ENCODE peak calls at places on chromosomes 7 and 10, in four cellular contexts. M, C, U and R are unnamed samples. For H3K4me1, the result is how much of the 10 kb centered on the place peaks cover.

GRCh38 chr7:37848297-37848696 is at the start of gene NME8:
- DNase-seq in M (no peak), C (no peak), U (no peak), R (no peak)

GRCh38 chr10:101121661-101122045 is 9.4 kb upstream of the TLX1 start:
- DNase-seq in M (no peak), C (no peak), U (no peak), R (no peak)

GRCh38 chr10:85362401-85362800 is 1004.2 kb downstream of the GRID1 start:
- DNase-seq in M (no peak), C (no peak), U (no peak), R (no peak)

GRCh38 chr10:73999703-74000102 is 1.8 kb downstream of the VCL start:
- DNase-seq in M (no peak), C (no peak), U (no peak), R (no peak)

GRCh38 chr10:43311794-43312193 is 44.9 kb upstream of the RASGEF1A start:
- DNase-seq in M (no peak), C (no peak), U (no peak), R (no peak)

GRCh38 chr10:61941202-61941651 is 39.7 kb downstream of the ARID5B start:
- DNase-seq in M (peak), C (no peak), U (no peak), R (no peak)

GRCh38 chr7:2950578-2950977 is 93.1 kb downstream of the CARD11 start:
- DNase-seq in M (no peak), C (no peak), U (no peak), R (no peak)

GRCh38 chr10:12500406-12501303 is 151.3 kb downstream of the CAMK1D start:
- DNase-seq in M (no peak), C (peak), U (no peak), R (no peak)

GRCh38 chr10:36608866-36609265 is 516.5 kb upstream of the ANKRD30A start:
- DNase-seq in M (peak), C (no peak), U (no peak), R (no peak)

GRCh38 chr7:107666804-107667203 is 6.2 kb downstream of the SLC26A4 start:
- DNase-seq in M (no peak), C (no peak), U (no peak), R (no peak)

GRCh38 chr7:95342029-95342428 is 17.7 kb upstream of the PON1 start:
- DNase-seq in M (no peak), C (no peak), U (no peak), R (no peak)

GRCh38 chr10:85145966-85146365 is 817.6 kb downstream of the CCSER2 start:
- DNase-seq in M (no peak), C (no peak), U (no peak), R (no peak)

GRCh38 chr7:40015790-40016296 is 65.8 kb downstream of the CDK13 start:
- DNase-seq in M (peak), C (peak), U (peak), R (no peak)

GRCh38 chr7:116802784-116803183 is 59.6 kb upstream of the CAPZA2 start:
- DNase-seq in M (peak), C (peak), U (peak), R (no peak)

GRCh38 chr10:69334258-69335062 is 56.2 kb downstream of the HK1 start:
- DNase-seq in M (no peak), C (no peak), U (no peak), R (no peak)

GRCh38 chr7:2629740-2630681 is 1.8 kb upstream of the TTYH3 start:
- DNase-seq in M (no peak), C (no peak), U (no peak), R (no peak)

GRCh38 chr10:1199345-1199673 is 143.1 kb downstream of the WDR37 start:
- DNase-seq in M (no peak), C (no peak), U (no peak), R (no peak)

GRCh38 chr10:71090801-71091200 is 121.6 kb upstream of the UNC5B start:
- DNase-seq in M (no peak), C (peak), U (no peak), R (no peak)

GRCh38 chr7:41724996-41725395 is 22.1 kb upstream of the INHBA start:
- DNase-seq in M (no peak), C (no peak), U (no peak), R (no peak)

GRCh38 chr10:23994459-23995046 is 214.4 kb upstream of the KIAA1217 start:
- DNase-seq in M (peak), C (peak), U (peak), R (no peak)

GRCh38 chr10:6048281-6049030 is 13.7 kb downstream of the IL2RA start:
- DNase-seq in M (no peak), C (no peak), U (no peak), R (peak)

GRCh38 chr10:33612551-33612950 is 278.1 kb upstream of the NRP1 start:
- DNase-seq in M (peak), C (no peak), U (no peak), R (no peak)

GRCh38 chr7:47383064-47383463 is 198.8 kb downstream of the TNS3 start:
- DNase-seq in M (peak), C (no peak), U (no peak), R (no peak)

GRCh38 chr10:35217458-35217857 is 90.8 kb downstream of the CREM start:
- DNase-seq in M (peak), C (no peak), U (no peak), R (no peak)

GRCh38 chr10:93873427-93874115 is 20.2 kb upstream of the SLC35G1 start:
- DNase-seq in M (peak), C (no peak), U (no peak), R (no peak)

GRCh38 chr7:36372156-36372555 is 17.5 kb upstream of the ANLN start:
- DNase-seq in M (no peak), C (no peak), U (no peak), R (no peak)

GRCh38 chr10:114084225-114084624 is 40.6 kb downstream of the ADRB1 start:
- DNase-seq in M (no peak), C (no peak), U (no peak), R (no peak)

GRCh38 chr10:47196691-47197090 is 103.3 kb upstream of the GDF10 start:
- DNase-seq in M (no peak), C (no peak), U (no peak), R (no peak)

GRCh38 chr7:116354171-116354545 is 143.8 kb downstream of the TES start:
- DNase-seq in M (peak), C (peak), U (peak), R (no peak)

GRCh38 chr7:26653430-26653911 is 210.9 kb downstream of the SKAP2 start:
- DNase-seq in M (no peak), C (peak), U (peak), R (no peak)

GRCh38 chr7:47887016-47887640 is 61.1 kb downstream of the PKD1L1 start:
- DNase-seq in M (no peak), C (peak), U (no peak), R (no peak)

GRCh38 chr10:88092975-88093374 is 229.6 kb downstream of the PTEN start:
- DNase-seq in M (no peak), C (peak), U (no peak), R (peak)

DNA sequence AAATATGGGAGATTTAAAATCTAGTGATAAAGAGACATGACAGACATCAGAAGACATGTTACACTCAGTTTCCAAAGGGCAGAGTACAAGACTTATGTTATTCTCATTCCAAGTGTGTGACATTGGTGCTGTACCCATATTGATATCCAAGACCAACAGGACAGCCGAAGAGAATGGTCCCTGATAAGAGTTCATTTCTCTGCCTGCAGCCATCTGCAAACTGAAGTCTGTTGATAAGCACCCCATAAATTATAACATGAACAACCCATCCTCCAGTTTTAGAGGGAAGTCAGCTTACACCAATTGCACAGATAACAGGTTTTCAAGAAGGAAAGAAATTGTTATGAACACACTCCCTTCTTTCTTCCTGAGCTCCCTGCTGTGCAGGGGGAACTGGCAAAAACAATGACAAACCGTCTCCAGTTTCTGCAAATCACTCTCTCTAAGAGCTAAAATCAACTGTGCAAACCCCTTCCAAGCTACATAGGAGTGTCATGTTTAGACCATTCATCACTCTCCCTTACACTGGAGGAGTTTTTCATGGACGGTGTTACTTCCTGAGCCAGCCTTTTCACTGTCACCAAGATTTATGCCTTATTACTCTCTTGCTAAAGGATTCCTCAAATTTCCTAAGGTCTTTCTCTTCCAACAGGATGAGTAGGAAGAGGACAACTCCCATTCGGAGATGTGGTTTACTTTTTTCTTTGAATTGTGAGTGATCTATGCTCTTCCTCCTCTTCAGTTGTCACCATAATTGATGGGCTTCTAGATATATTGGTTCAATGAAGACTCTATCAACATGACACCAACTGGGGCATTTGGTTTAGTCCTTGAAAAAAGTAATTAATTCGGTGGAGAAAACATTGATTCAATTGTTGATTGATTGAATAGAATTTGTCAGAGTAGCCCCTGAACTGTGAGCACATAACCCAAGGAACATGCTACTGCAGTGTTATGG is 80.3 kb upstream of the FAM171A1 start:
- DNase-seq in M (no peak), C (no peak), U (no peak), R (no peak)
- H3K4me1 ChIP-seq in M (under half), C (under half), U (under half), R (under half)

GRCh38 chr7:29109815-29110385 is 36.4 kb downstream of the CPVL start:
- DNase-seq in M (no peak), C (no peak), U (no peak), R (no peak)
- H3K4me1 ChIP-seq in M (under half), C (under half), U (under half), R (under half)

GRCh38 chr7:879093-879492 is 2.7 kb downstream of the GET4 start:
- DNase-seq in M (no peak), C (no peak), U (peak), R (no peak)
- H3K4me1 ChIP-seq in M (under half), C (under half), U (half or more), R (under half)

DNA sequence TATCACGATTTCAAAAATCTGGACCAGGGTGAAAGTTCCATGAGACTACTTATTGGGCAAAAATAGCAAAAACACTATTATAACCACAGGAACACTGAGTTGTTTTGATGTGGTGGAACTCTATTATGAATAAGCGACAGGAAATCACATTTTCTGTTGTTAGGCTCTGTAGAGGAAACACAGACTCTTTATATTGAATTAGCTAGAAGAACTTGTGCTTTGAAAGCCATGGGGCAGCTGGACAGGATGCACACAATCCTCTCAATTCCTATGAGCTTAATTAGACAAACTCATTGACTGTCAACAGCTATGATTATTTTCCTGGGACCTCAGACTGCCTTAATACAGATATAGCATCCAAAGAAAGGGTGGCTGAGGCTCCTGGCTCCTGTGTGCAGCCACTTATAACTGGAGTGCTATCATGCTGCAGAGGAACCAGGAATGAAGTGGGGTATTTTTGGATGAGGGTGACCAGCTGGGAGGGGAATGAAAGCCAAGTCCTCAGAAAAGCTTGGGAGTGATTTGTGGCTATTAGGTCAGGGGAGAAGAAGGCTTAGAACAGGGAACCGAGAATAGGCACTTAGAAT is 657.3 kb downstream of the TYW1 start:
- DNase-seq in M (no peak), C (no peak), U (no peak), R (no peak)
- H3K4me1 ChIP-seq in M (under half), C (under half), U (under half), R (under half)

GRCh38 chr7:122518488-122518887 is 180.4 kb downstream of the RNF133 start:
- DNase-seq in M (no peak), C (no peak), U (no peak), R (no peak)

GRCh38 chr7:122525355-122525754 is 173.6 kb downstream of the RNF133 start:
- DNase-seq in M (no peak), C (no peak), U (no peak), R (no peak)

GRCh38 chr7:122521767-122522166 is 177.2 kb downstream of the RNF133 start:
- DNase-seq in M (no peak), C (no peak), U (no peak), R (no peak)

GRCh38 chr7:122517576-122517975 is 181.3 kb downstream of the RNF133 start:
- DNase-seq in M (no peak), C (no peak), U (no peak), R (no peak)

GRCh38 chr7:122520961-122521555 is 177.9 kb downstream of the RNF133 start:
- DNase-seq in M (no peak), C (no peak), U (no peak), R (no peak)
- H3K4me1 ChIP-seq in M (under half), C (under half), U (under half), R (under half)

GRCh38 chr10:8051109-8051781 is 3.2 kb upstream of the GATA3 start:
- DNase-seq in M (no peak), C (no peak), U (no peak), R (no peak)
- H3K4me1 ChIP-seq in M (under half), C (under half), U (half or more), R (half or more)